ENCODE peak calls at places on chromosomes 5 and 9, in eight cellular contexts. One of them, this sample, is unnamed.
A peak's percentile ranks its signal among the peaks of the same experiment; 100 is the strongest.

GRCh38 chr9:95003694-95004451 is 277.4 kb downstream of the AOPEP start:
- DNase-seq in H9: peak; percentile 63
- DNase-seq in Karpas-422: peak; percentile 55
- DNase-seq in astrocyte: peak; percentile 52
- DNase-seq in IMR-90: peak; percentile 53
- DNase-seq in HCT116: no peak
- DNase-seq in PC-3: peak; percentile 51
- DNase-seq in fibroblast of lung: peak; percentile 69
- DNase-seq in this sample: peak; percentile 68

GRCh38 chr5:124071039-124071438 is 559.1 kb downstream of the CSNK1G3 start:
- DNase-seq in astrocyte: no peak
- DNase-seq in IMR-90: no peak
- DNase-seq in H9: no peak
- DNase-seq in HCT116: no peak
- DNase-seq in fibroblast of lung: no peak
- DNase-seq in Karpas-422: no peak
- DNase-seq in PC-3: no peak
- DNase-seq in this sample: no peak

GRCh38 chr9:93580654-93581380 is 4.4 kb downstream of the PHF2 start:
- DNase-seq in PC-3: no peak
- DNase-seq in Karpas-422: no peak
- DNase-seq in fibroblast of lung: no peak
- DNase-seq in IMR-90: no peak
- DNase-seq in astrocyte: no peak
- DNase-seq in H9: no peak
- DNase-seq in HCT116: no peak
- DNase-seq in this sample: no peak

GRCh38 chr5:132662925-132663770 is 5.2 kb downstream of the IL13 start:
- DNase-seq in H9: no peak
- DNase-seq in IMR-90: peak; percentile 21
- DNase-seq in HCT116: no peak
- DNase-seq in fibroblast of lung: no peak
- DNase-seq in PC-3: no peak
- DNase-seq in astrocyte: no peak
- DNase-seq in Karpas-422: peak; percentile 53
- DNase-seq in this sample: peak; percentile 17

GRCh38 chr5:25489834-25490538 is 845.2 kb upstream of the CDH10 start:
- DNase-seq in astrocyte: peak; percentile 59
- DNase-seq in PC-3: peak; percentile 74
- DNase-seq in IMR-90: no peak
- DNase-seq in H9: no peak
- DNase-seq in HCT116: no peak
- DNase-seq in fibroblast of lung: peak; percentile 64
- DNase-seq in Karpas-422: no peak
- DNase-seq in this sample: no peak

GRCh38 chr9:97852001-97852398 is 1.0 kb upstream of the FOXE1 start:
- DNase-seq in IMR-90: no peak
- DNase-seq in astrocyte: no peak
- DNase-seq in PC-3: no peak
- DNase-seq in Karpas-422: no peak
- DNase-seq in H9: peak; percentile 80
- DNase-seq in HCT116: no peak
- DNase-seq in fibroblast of lung: no peak
- DNase-seq in this sample: peak; percentile 79

GRCh38 chr9:33151007-33151557 is 16.1 kb downstream of the B4GALT1 start:
- DNase-seq in IMR-90: peak; percentile 98
- DNase-seq in fibroblast of lung: peak; percentile 98
- DNase-seq in PC-3: peak; percentile 80
- DNase-seq in HCT116: no peak
- DNase-seq in astrocyte: peak; percentile 98
- DNase-seq in H9: no peak
- DNase-seq in Karpas-422: no peak
- DNase-seq in this sample: no peak

GRCh38 chr9:75591972-75592371 is 298.5 kb upstream of the PCSK5 start:
- DNase-seq in astrocyte: no peak
- DNase-seq in Karpas-422: no peak
- DNase-seq in fibroblast of lung: no peak
- DNase-seq in H9: no peak
- DNase-seq in HCT116: no peak
- DNase-seq in IMR-90: no peak
- DNase-seq in PC-3: no peak
- DNase-seq in this sample: no peak

GRCh38 chr9:71772726-71773125 is 4.4 kb upstream of the CEMIP2 start:
- DNase-seq in Karpas-422: no peak
- DNase-seq in fibroblast of lung: no peak
- DNase-seq in PC-3: no peak
- DNase-seq in IMR-90: no peak
- DNase-seq in HCT116: no peak
- DNase-seq in astrocyte: no peak
- DNase-seq in H9: no peak
- DNase-seq in this sample: no peak

GRCh38 chr5:51384281-51384840 is 1.1 kb downstream of the ISL1 start:
- DNase-seq in fibroblast of lung: no peak
- DNase-seq in astrocyte: no peak
- DNase-seq in H9: no peak
- DNase-seq in Karpas-422: no peak
- DNase-seq in PC-3: no peak
- DNase-seq in IMR-90: no peak
- DNase-seq in HCT116: no peak
- DNase-seq in this sample: no peak

GRCh38 chr5:9034671-9035070 is 511.2 kb downstream of the SEMA5A start:
- DNase-seq in PC-3: peak; percentile 81
- DNase-seq in astrocyte: peak; percentile 88
- DNase-seq in HCT116: no peak
- DNase-seq in fibroblast of lung: peak; percentile 90
- DNase-seq in IMR-90: peak; percentile 90
- DNase-seq in Karpas-422: no peak
- DNase-seq in H9: no peak
- DNase-seq in this sample: no peak

GRCh38 chr5:3381206-3381825 is 214.3 kb upstream of the IRX1 start:
- DNase-seq in fibroblast of lung: no peak
- DNase-seq in PC-3: no peak
- DNase-seq in Karpas-422: no peak
- DNase-seq in IMR-90: no peak
- DNase-seq in HCT116: no peak
- DNase-seq in H9: no peak
- DNase-seq in astrocyte: no peak
- DNase-seq in this sample: no peak

GRCh38 chr9:16773617-16774016 is 96.9 kb downstream of the BNC2 start:
- DNase-seq in IMR-90: no peak
- DNase-seq in fibroblast of lung: no peak
- DNase-seq in PC-3: no peak
- DNase-seq in astrocyte: no peak
- DNase-seq in HCT116: no peak
- DNase-seq in Karpas-422: no peak
- DNase-seq in H9: no peak
- DNase-seq in this sample: no peak

GRCh38 chr5:109740329-109740728 is 50.6 kb downstream of the MAN2A1 start:
- DNase-seq in IMR-90: peak; percentile 34
- DNase-seq in Karpas-422: no peak
- DNase-seq in fibroblast of lung: peak; percentile 72
- DNase-seq in H9: peak; percentile 45
- DNase-seq in PC-3: peak; percentile 29
- DNase-seq in HCT116: no peak
- DNase-seq in astrocyte: peak; percentile 58
- DNase-seq in this sample: peak; percentile 18

GRCh38 chr9:38342532-38342931 is 50.0 kb upstream of the ALDH1B1 start:
- DNase-seq in HCT116: no peak
- DNase-seq in astrocyte: no peak
- DNase-seq in H9: no peak
- DNase-seq in Karpas-422: no peak
- DNase-seq in IMR-90: no peak
- DNase-seq in fibroblast of lung: no peak
- DNase-seq in PC-3: no peak
- DNase-seq in this sample: no peak

GRCh38 chr9:132994410-132995120 is 16.1 kb downstream of the GFI1B start:
- DNase-seq in IMR-90: peak; percentile 57
- DNase-seq in astrocyte: peak; percentile 50
- DNase-seq in fibroblast of lung: peak; percentile 56
- DNase-seq in Karpas-422: peak; percentile 75
- DNase-seq in HCT116: no peak
- DNase-seq in H9: no peak
- DNase-seq in PC-3: peak; percentile 70
- DNase-seq in this sample: peak; percentile 19

GRCh38 chr9:33263131-33263935 is 1.2 kb downstream of the BAG1 start:
- DNase-seq in Karpas-422: peak; percentile 61
- DNase-seq in IMR-90: no peak
- DNase-seq in fibroblast of lung: peak; percentile 25
- DNase-seq in astrocyte: peak; percentile 10
- DNase-seq in H9: no peak
- DNase-seq in HCT116: no peak
- DNase-seq in PC-3: peak; percentile 10
- DNase-seq in this sample: peak; percentile 32

GRCh38 chr5:72246954-72247442 is 73.0 kb downstream of the MRPS27 start:
- DNase-seq in astrocyte: peak; percentile 74
- DNase-seq in IMR-90: peak; percentile 69
- DNase-seq in HCT116: no peak
- DNase-seq in fibroblast of lung: peak; percentile 80
- DNase-seq in H9: no peak
- DNase-seq in PC-3: peak; percentile 63
- DNase-seq in Karpas-422: no peak
- DNase-seq in this sample: no peak

GRCh38 chr5:141475625-141476131 is at the start of gene PCDHGC3:
- DNase-seq in astrocyte: peak; percentile 91
- DNase-seq in fibroblast of lung: peak; percentile 95
- DNase-seq in PC-3: no peak
- DNase-seq in HCT116: no peak
- DNase-seq in IMR-90: peak; percentile 95
- DNase-seq in H9: peak; percentile 94
- DNase-seq in Karpas-422: peak; percentile 95
- DNase-seq in this sample: peak; percentile 95

GRCh38 chr5:1058988-1059883 is 50.6 kb downstream of the NKD2 start:
- DNase-seq in PC-3: no peak
- DNase-seq in HCT116: no peak
- DNase-seq in H9: no peak
- DNase-seq in astrocyte: no peak
- DNase-seq in fibroblast of lung: no peak
- DNase-seq in IMR-90: no peak
- DNase-seq in Karpas-422: no peak
- DNase-seq in this sample: no peak

GRCh38 chr9:118446962-118447490 is 742.8 kb downstream of the TLR4 start:
- DNase-seq in PC-3: no peak
- DNase-seq in H9: no peak
- DNase-seq in IMR-90: no peak
- DNase-seq in fibroblast of lung: no peak
- DNase-seq in HCT116: no peak
- DNase-seq in Karpas-422: no peak
- DNase-seq in astrocyte: no peak
- DNase-seq in this sample: no peak

GRCh38 chr5:176877793-176878331 is 21.3 kb downstream of the HK3 start:
- DNase-seq in HCT116: no peak
- DNase-seq in PC-3: no peak
- DNase-seq in fibroblast of lung: no peak
- DNase-seq in H9: no peak
- DNase-seq in Karpas-422: no peak
- DNase-seq in astrocyte: no peak
- DNase-seq in IMR-90: no peak
- DNase-seq in this sample: no peak

GRCh38 chr9:130939405-130939941 is 426 bp upstream of the FIBCD1 start:
- DNase-seq in Karpas-422: no peak
- DNase-seq in fibroblast of lung: no peak
- DNase-seq in astrocyte: no peak
- DNase-seq in IMR-90: peak; percentile 11
- DNase-seq in HCT116: no peak
- DNase-seq in H9: peak; percentile 47
- DNase-seq in PC-3: peak; percentile 17
- DNase-seq in this sample: peak; percentile 68
- H2AFZ ChIP-seq in Karpas-422: no peak overlapping the region
- H2AFZ ChIP-seq in fibroblast of lung: no peak overlapping the region
- H2AFZ ChIP-seq in astrocyte: no peak overlapping the region
- H2AFZ ChIP-seq in IMR-90: peak overlapping the region; percentile 89
- H2AFZ ChIP-seq in HCT116: no peak overlapping the region
- H2AFZ ChIP-seq in H9: no peak overlapping the region
- H2AFZ ChIP-seq in PC-3: peak overlapping the region; percentile 94
- H2AFZ ChIP-seq in this sample: peak overlapping the region; percentile 87

GRCh38 chr9:77495834-77496671 is 152.1 kb downstream of the GNA14 start:
- DNase-seq in HCT116: no peak
- DNase-seq in astrocyte: peak; percentile 80
- DNase-seq in Karpas-422: no peak
- DNase-seq in fibroblast of lung: peak; percentile 83
- DNase-seq in H9: no peak
- DNase-seq in PC-3: peak; percentile 79
- DNase-seq in IMR-90: peak; percentile 23
- DNase-seq in this sample: peak; percentile 45

GRCh38 chr9:77502568-77502967 is 145.6 kb downstream of the GNA14 start:
- DNase-seq in H9: no peak
- DNase-seq in PC-3: no peak
- DNase-seq in HCT116: no peak
- DNase-seq in Karpas-422: no peak
- DNase-seq in fibroblast of lung: peak; percentile 17
- DNase-seq in astrocyte: no peak
- DNase-seq in IMR-90: no peak
- DNase-seq in this sample: no peak

GRCh38 chr9:77497322-77498198 is 150.6 kb downstream of the GNA14 start:
- DNase-seq in Karpas-422: no peak
- DNase-seq in HCT116: no peak
- DNase-seq in H9: no peak
- DNase-seq in astrocyte: no peak
- DNase-seq in PC-3: no peak
- DNase-seq in fibroblast of lung: no peak
- DNase-seq in IMR-90: no peak
- DNase-seq in this sample: no peak

GRCh38 chr9:77498891-77499290 is 149.2 kb downstream of the GNA14 start:
- DNase-seq in astrocyte: peak; percentile 65
- DNase-seq in PC-3: no peak
- DNase-seq in H9: no peak
- DNase-seq in IMR-90: no peak
- DNase-seq in Karpas-422: no peak
- DNase-seq in HCT116: no peak
- DNase-seq in fibroblast of lung: peak; percentile 70
- DNase-seq in this sample: no peak
- H2AFZ ChIP-seq in astrocyte: no peak overlapping the region
- H2AFZ ChIP-seq in PC-3: no peak overlapping the region
- H2AFZ ChIP-seq in H9: no peak overlapping the region
- H2AFZ ChIP-seq in IMR-90: no peak overlapping the region
- H2AFZ ChIP-seq in Karpas-422: no peak overlapping the region
- H2AFZ ChIP-seq in HCT116: no peak overlapping the region
- H2AFZ ChIP-seq in fibroblast of lung: no peak overlapping the region
- H2AFZ ChIP-seq in this sample: no peak overlapping the region

GRCh38 chr5:152905286-152905685 is 500.2 kb upstream of the NMUR2 start:
- DNase-seq in PC-3: no peak
- DNase-seq in Karpas-422: no peak
- DNase-seq in fibroblast of lung: no peak
- DNase-seq in IMR-90: no peak
- DNase-seq in HCT116: no peak
- DNase-seq in H9: no peak
- DNase-seq in astrocyte: no peak
- DNase-seq in this sample: no peak
- H2AFZ ChIP-seq in PC-3: no peak overlapping the region
- H2AFZ ChIP-seq in Karpas-422: no peak overlapping the region
- H2AFZ ChIP-seq in fibroblast of lung: no peak overlapping the region
- H2AFZ ChIP-seq in IMR-90: no peak overlapping the region
- H2AFZ ChIP-seq in HCT116: no peak overlapping the region
- H2AFZ ChIP-seq in H9: no peak overlapping the region
- H2AFZ ChIP-seq in astrocyte: no peak overlapping the region
- H2AFZ ChIP-seq in this sample: no peak overlapping the region

GRCh38 chr9:126612813-126613641 is 701 bp upstream of the LMX1B start:
- DNase-seq in PC-3: no peak
- DNase-seq in astrocyte: no peak
- DNase-seq in H9: peak; percentile 52
- DNase-seq in Karpas-422: no peak
- DNase-seq in IMR-90: no peak
- DNase-seq in HCT116: no peak
- DNase-seq in fibroblast of lung: no peak
- DNase-seq in this sample: peak; percentile 62
- H2AFZ ChIP-seq in PC-3: peak overlapping the region; percentile 80
- H2AFZ ChIP-seq in astrocyte: no peak overlapping the region
- H2AFZ ChIP-seq in H9: no peak overlapping the region
- H2AFZ ChIP-seq in Karpas-422: no peak overlapping the region
- H2AFZ ChIP-seq in IMR-90: no peak overlapping the region
- H2AFZ ChIP-seq in HCT116: peak overlapping the region; percentile 38
- H2AFZ ChIP-seq in fibroblast of lung: no peak overlapping the region
- H2AFZ ChIP-seq in this sample: peak overlapping the region; percentile 85

GRCh38 chr9:102456562-102456961 is 538.6 kb upstream of the CYLC2 start:
- DNase-seq in PC-3: no peak
- DNase-seq in Karpas-422: no peak
- DNase-seq in fibroblast of lung: no peak
- DNase-seq in IMR-90: no peak
- DNase-seq in HCT116: no peak
- DNase-seq in astrocyte: no peak
- DNase-seq in H9: no peak
- DNase-seq in this sample: no peak
- H2AFZ ChIP-seq in PC-3: no peak overlapping the region
- H2AFZ ChIP-seq in Karpas-422: no peak overlapping the region
- H2AFZ ChIP-seq in fibroblast of lung: no peak overlapping the region
- H2AFZ ChIP-seq in IMR-90: no peak overlapping the region
- H2AFZ ChIP-seq in HCT116: no peak overlapping the region
- H2AFZ ChIP-seq in astrocyte: no peak overlapping the region
- H2AFZ ChIP-seq in H9: no peak overlapping the region
- H2AFZ ChIP-seq in this sample: no peak overlapping the region